ENCODE peak calls at places on chromosomes 5 and 9, in five cellular contexts. S is H9, Y is heart left ventricle, T is cardiac muscle cell, E is colonic mucosa. H is an unnamed sample.

GRCh38 chr9:88689509-88689908 is 154.5 kb downstream of the NXNL2 start:
- DNase-seq in S (no peak), Y (no peak), T (no peak), E (no peak), H (no peak)

GRCh38 chr5:158026248-158027031 is 167.5 kb upstream of the CLINT1 start:
- DNase-seq in S (no peak), Y (no peak), T (no peak), E (no peak), H (no peak)

GRCh38 chr5:92944903-92945629 is 636.0 kb downstream of the NR2F1-AS1 start:
- DNase-seq in S (no peak), Y (no peak), T (no peak), E (no peak), H (no peak)

GRCh38 chr9:97768731-97769130 is 71.6 kb upstream of the XPA start:
- DNase-seq in S (no peak), Y (no peak), T (no peak), E (no peak), H (no peak)

GRCh38 chr5:174187001-174187400 is 141.5 kb downstream of the NSG2 start:
- DNase-seq in S (peak; percentile 17), Y (no peak), T (no peak), E (no peak), H (no peak)

GRCh38 chr5:146802945-146803522 is 75.5 kb downstream of the PPP2R2B start:
- DNase-seq in S (no peak), Y (no peak), T (no peak), E (no peak), H (no peak)

GRCh38 chr5:99177796-99178195 is 249.0 kb upstream of the CHD1 start:
- DNase-seq in S (no peak), Y (no peak), T (no peak), E (no peak), H (no peak)

GRCh38 chr9:87562530-87562929 is 64.9 kb downstream of the DAPK1 start:
- DNase-seq in S (no peak), Y (no peak), T (no peak), E (no peak), H (no peak)

GRCh38 chr5:169796731-169797130 is 159.7 kb downstream of the DOCK2 start:
- DNase-seq in S (no peak), Y (no peak), T (no peak), E (no peak), H (no peak)

GRCh38 chr5:32538031-32538547 is 47.3 kb upstream of the SUB1 start:
- DNase-seq in S (no peak), Y (peak; percentile 56), T (no peak), E (no peak), H (peak; percentile 64)

GRCh38 chr5:159826351-159827222 is 89.7 kb upstream of the ADRA1B start:
- DNase-seq in S (peak; percentile 40), Y (no peak), T (no peak), E (no peak), H (no peak)

GRCh38 chr5:136620016-136620419 is 254.7 kb upstream of the TRPC7 start:
- DNase-seq in S (no peak), Y (no peak), T (no peak), E (no peak), H (no peak)

GRCh38 chr9:94586316-94586715 is 7.3 kb downstream of the FBP2 start:
- DNase-seq in S (no peak), Y (no peak), T (no peak), E (no peak), H (no peak)

GRCh38 chr5:78569441-78569840 is 79.1 kb downstream of the LHFPL2 start:
- DNase-seq in S (no peak), Y (peak; percentile 51), T (peak; percentile 97), E (no peak), H (no peak)

GRCh38 chr5:104189031-104189430 is 626.4 kb upstream of the NUDT12 start:
- DNase-seq in S (no peak), Y (no peak), T (no peak), E (no peak), H (no peak)

GRCh38 chr9:38685535-38685934 is 34.4 kb downstream of the FAM240B start:
- DNase-seq in S (no peak), Y (no peak), T (no peak), E (no peak), H (no peak)

GRCh38 chr5:125219710-125220109 is 473.3 kb upstream of the ZNF608 start:
- DNase-seq in S (no peak), Y (no peak), T (no peak), E (no peak), H (no peak)

GRCh38 chr9:111483862-111484563 is at the start of gene ECPAS:
- DNase-seq in S (peak; percentile 75), Y (peak; percentile 82), T (peak; percentile 83), E (peak; percentile 80), H (peak; percentile 35)

GRCh38 chr5:120599576-120599975 is 135.5 kb downstream of the PRR16 start:
- DNase-seq in S (no peak), Y (no peak), T (no peak), E (no peak), H (no peak)

GRCh38 chr5:179322071-179323025 is 22.9 kb downstream of the ADAMTS2 start:
- DNase-seq in S (no peak), Y (peak; percentile 17), T (no peak), E (no peak), H (no peak)

GRCh38 chr5:4018968-4019766 is 423.5 kb downstream of the IRX1 start:
- DNase-seq in S (no peak), Y (no peak), T (no peak), E (no peak), H (no peak)

GRCh38 chr5:4022056-4022670 is 426.5 kb downstream of the IRX1 start:
- DNase-seq in S (no peak), Y (no peak), T (no peak), E (no peak), H (no peak)

GRCh38 chr5:4018007-4018406 is 422.4 kb downstream of the IRX1 start:
- DNase-seq in S (no peak), Y (no peak), T (no peak), E (no peak), H (no peak)

GRCh38 chr5:4019841-4020240 is 424.2 kb downstream of the IRX1 start:
- DNase-seq in S (no peak), Y (no peak), T (no peak), E (no peak), H (no peak)

GRCh38 chr5:4020386-4020785 is 424.8 kb downstream of the IRX1 start:
- DNase-seq in S (no peak), Y (no peak), T (no peak), E (no peak), H (no peak)
- H3K27ac ChIP-seq in S (no peak overlapping the region), Y (peak overlapping the region; percentile 52), T (no peak overlapping the region), E (no peak overlapping the region), H (no peak overlapping the region)

DNA sequence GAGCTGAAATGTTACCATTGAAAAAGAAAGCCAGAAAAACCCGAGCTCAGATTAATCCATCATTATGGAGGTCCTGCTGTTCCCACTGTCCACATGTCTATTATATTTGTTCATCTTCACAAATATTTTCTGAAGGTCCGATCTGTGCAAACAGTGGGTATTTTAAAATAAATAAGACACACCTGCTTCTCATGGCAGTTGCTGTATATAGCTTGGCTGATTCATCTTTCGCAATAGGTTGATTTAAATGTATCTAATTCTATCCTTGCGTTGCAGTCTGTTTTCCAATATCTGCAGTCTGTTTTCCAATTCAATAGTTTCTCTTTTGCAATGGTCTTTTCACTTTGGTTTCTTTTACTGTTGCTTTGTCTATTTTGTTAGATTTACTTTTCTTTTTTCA is 87.4 kb upstream of the PCA3 start:
- DNase-seq in S (no peak), Y (no peak), T (no peak), E (no peak), H (no peak)
- H3K27ac ChIP-seq in S (no peak overlapping the region), Y (no peak overlapping the region), T (no peak overlapping the region), E (no peak overlapping the region), H (no peak overlapping the region)

DNA sequence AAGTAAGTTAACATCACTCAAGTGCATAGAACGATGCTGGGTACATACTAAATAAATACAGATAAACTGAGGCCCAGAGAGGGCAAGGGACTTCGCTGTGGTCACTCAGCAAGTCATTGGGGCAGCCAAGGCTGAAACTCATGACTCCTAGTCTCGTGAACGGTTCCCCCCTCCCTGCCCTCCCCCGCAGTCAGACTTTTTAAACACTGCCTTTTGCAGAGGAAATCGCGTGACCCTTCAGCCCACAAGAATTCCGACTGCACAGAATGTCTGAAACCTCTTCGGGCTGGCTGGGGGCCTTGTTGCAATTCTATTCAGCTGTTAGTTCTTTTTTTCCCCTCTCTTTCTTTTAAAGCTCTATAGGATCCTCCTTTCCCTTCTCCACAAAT is 28.1 kb downstream of the NEK6 start:
- DNase-seq in S (no peak), Y (peak; percentile 74), T (no peak), E (peak; percentile 78), H (no peak)
- H3K27ac ChIP-seq in S (no peak overlapping the region), Y (peak overlapping the region; percentile 81), T (no peak overlapping the region), E (peak overlapping the region; percentile 83), H (no peak overlapping the region)

GRCh38 chr9:127580879-127581278 is 31.2 kb upstream of the STXBP1 start:
- DNase-seq in S (no peak), Y (no peak), T (no peak), E (no peak), H (no peak)

GRCh38 chr9:127575875-127576778 is 36.0 kb upstream of the STXBP1 start:
- DNase-seq in S (no peak), Y (no peak), T (no peak), E (peak; percentile 79), H (no peak)

GRCh38 chr9:127580371-127580770 is 31.7 kb upstream of the STXBP1 start:
- DNase-seq in S (no peak), Y (no peak), T (no peak), E (no peak), H (no peak)

GRCh38 chr9:127578627-127578951 is 33.5 kb upstream of the STXBP1 start:
- DNase-seq in S (no peak), Y (no peak), T (no peak), E (no peak), H (no peak)

GRCh38 chr9:127578952-127579853 is 32.9 kb upstream of the STXBP1 start:
- DNase-seq in S (peak; percentile 89), Y (peak; percentile 89), T (no peak), E (peak; percentile 89), H (peak; percentile 70)
- H3K27ac ChIP-seq in S (no peak overlapping the region), Y (peak overlapping the region; percentile 89), T (no peak overlapping the region), E (peak overlapping the region; percentile 86), H (no peak overlapping the region)